ENCODE peak calls at places on chromosomes 1 and 21, in four cellular contexts. One of them, this sample, is unnamed.

GRCh38 chr1:52424757-52425265 is 20.4 kb downstream of the PRPF38A start:
- DNase-seq in hypothalamus: no peak
- DNase-seq in stimulated activated CD4-positive, alpha-beta T cell treated with anti-CD3 and anti-CD28 coated beads, Interleukin-15, amount 100 ng/mL, for 1 hour: no peak
- DNase-seq in substantia nigra: no peak
- DNase-seq in this sample: no peak

GRCh38 chr1:212161231-212161781 is 123.9 kb upstream of the PPP2R5A start:
- DNase-seq in hypothalamus: no peak
- DNase-seq in stimulated activated CD4-positive, alpha-beta T cell treated with anti-CD3 and anti-CD28 coated beads, Interleukin-15, amount 100 ng/mL, for 1 hour: no peak
- DNase-seq in substantia nigra: no peak
- DNase-seq in this sample: no peak

GRCh38 chr1:181452746-181453145 is 30.6 kb upstream of the CACNA1E start:
- DNase-seq in hypothalamus: no peak
- DNase-seq in stimulated activated CD4-positive, alpha-beta T cell treated with anti-CD3 and anti-CD28 coated beads, Interleukin-15, amount 100 ng/mL, for 1 hour: no peak
- DNase-seq in substantia nigra: no peak
- DNase-seq in this sample: no peak

GRCh38 chr1:216739771-216740170 is 16.5 kb upstream of the ESRRG start:
- DNase-seq in hypothalamus: no peak
- DNase-seq in stimulated activated CD4-positive, alpha-beta T cell treated with anti-CD3 and anti-CD28 coated beads, Interleukin-15, amount 100 ng/mL, for 1 hour: no peak
- DNase-seq in substantia nigra: no peak
- DNase-seq in this sample: no peak

GRCh38 chr1:194908643-194909042 is 1699.6 kb downstream of the KCNT2 start:
- DNase-seq in hypothalamus: no peak
- DNase-seq in stimulated activated CD4-positive, alpha-beta T cell treated with anti-CD3 and anti-CD28 coated beads, Interleukin-15, amount 100 ng/mL, for 1 hour: no peak
- DNase-seq in substantia nigra: no peak
- DNase-seq in this sample: no peak

GRCh38 chr1:58841455-58841854 is 57.6 kb upstream of the JUN start:
- DNase-seq in hypothalamus: no peak
- DNase-seq in stimulated activated CD4-positive, alpha-beta T cell treated with anti-CD3 and anti-CD28 coated beads, Interleukin-15, amount 100 ng/mL, for 1 hour: no peak
- DNase-seq in substantia nigra: no peak
- DNase-seq in this sample: no peak

GRCh38 chr1:199546323-199546722 is 481.2 kb upstream of the NR5A2 start:
- DNase-seq in hypothalamus: no peak
- DNase-seq in stimulated activated CD4-positive, alpha-beta T cell treated with anti-CD3 and anti-CD28 coated beads, Interleukin-15, amount 100 ng/mL, for 1 hour: no peak
- DNase-seq in substantia nigra: no peak
- DNase-seq in this sample: no peak

GRCh38 chr1:84089470-84090261 is 54.4 kb upstream of the PRKACB start:
- DNase-seq in hypothalamus: no peak
- DNase-seq in stimulated activated CD4-positive, alpha-beta T cell treated with anti-CD3 and anti-CD28 coated beads, Interleukin-15, amount 100 ng/mL, for 1 hour: no peak
- DNase-seq in substantia nigra: no peak
- DNase-seq in this sample: no peak

GRCh38 chr1:245485996-245486395 is 331.2 kb downstream of the KIF26B start:
- DNase-seq in hypothalamus: no peak
- DNase-seq in stimulated activated CD4-positive, alpha-beta T cell treated with anti-CD3 and anti-CD28 coated beads, Interleukin-15, amount 100 ng/mL, for 1 hour: no peak
- DNase-seq in substantia nigra: no peak
- DNase-seq in this sample: no peak

GRCh38 chr1:151499930-151500329 is 11.3 kb upstream of the CGN start:
- DNase-seq in hypothalamus: no peak
- DNase-seq in stimulated activated CD4-positive, alpha-beta T cell treated with anti-CD3 and anti-CD28 coated beads, Interleukin-15, amount 100 ng/mL, for 1 hour: no peak
- DNase-seq in substantia nigra: no peak
- DNase-seq in this sample: no peak

GRCh38 chr1:17293681-17294415 is 14.1 kb upstream of the PADI4 start:
- DNase-seq in hypothalamus: no peak
- DNase-seq in stimulated activated CD4-positive, alpha-beta T cell treated with anti-CD3 and anti-CD28 coated beads, Interleukin-15, amount 100 ng/mL, for 1 hour: no peak
- DNase-seq in substantia nigra: no peak
- DNase-seq in this sample: no peak

GRCh38 chr1:212311836-212312497 is 26.8 kb downstream of the PPP2R5A start:
- DNase-seq in hypothalamus: no peak
- DNase-seq in stimulated activated CD4-positive, alpha-beta T cell treated with anti-CD3 and anti-CD28 coated beads, Interleukin-15, amount 100 ng/mL, for 1 hour: no peak
- DNase-seq in substantia nigra: no peak
- DNase-seq in this sample: no peak

GRCh38 chr21:35971824-35972223 is 88.5 kb downstream of the SETD4 start:
- DNase-seq in hypothalamus: no peak
- DNase-seq in stimulated activated CD4-positive, alpha-beta T cell treated with anti-CD3 and anti-CD28 coated beads, Interleukin-15, amount 100 ng/mL, for 1 hour: no peak
- DNase-seq in substantia nigra: no peak
- DNase-seq in this sample: no peak

GRCh38 chr21:32474179-32475059 is 61.9 kb downstream of the EVA1C start:
- DNase-seq in hypothalamus: no peak
- DNase-seq in stimulated activated CD4-positive, alpha-beta T cell treated with anti-CD3 and anti-CD28 coated beads, Interleukin-15, amount 100 ng/mL, for 1 hour: no peak
- DNase-seq in substantia nigra: no peak
- DNase-seq in this sample: no peak

GRCh38 chr1:21818661-21819060 is 6.6 kb downstream of the LDLRAD2 start:
- DNase-seq in hypothalamus: no peak
- DNase-seq in stimulated activated CD4-positive, alpha-beta T cell treated with anti-CD3 and anti-CD28 coated beads, Interleukin-15, amount 100 ng/mL, for 1 hour: peak
- DNase-seq in substantia nigra: no peak
- DNase-seq in this sample: no peak

GRCh38 chr1:3992103-3992556 is 92.1 kb upstream of the C1orf174 start:
- DNase-seq in hypothalamus: no peak
- DNase-seq in stimulated activated CD4-positive, alpha-beta T cell treated with anti-CD3 and anti-CD28 coated beads, Interleukin-15, amount 100 ng/mL, for 1 hour: no peak
- DNase-seq in substantia nigra: no peak
- DNase-seq in this sample: no peak

GRCh38 chr1:54604572-54605370 is 18.6 kb downstream of the FAM151A start:
- DNase-seq in hypothalamus: no peak
- DNase-seq in stimulated activated CD4-positive, alpha-beta T cell treated with anti-CD3 and anti-CD28 coated beads, Interleukin-15, amount 100 ng/mL, for 1 hour: no peak
- DNase-seq in substantia nigra: no peak
- DNase-seq in this sample: no peak

GRCh38 chr1:112297536-112297935 is 98.5 kb upstream of the CTTNBP2NL start:
- DNase-seq in hypothalamus: no peak
- DNase-seq in stimulated activated CD4-positive, alpha-beta T cell treated with anti-CD3 and anti-CD28 coated beads, Interleukin-15, amount 100 ng/mL, for 1 hour: no peak
- DNase-seq in substantia nigra: no peak
- DNase-seq in this sample: no peak

GRCh38 chr1:228547464-228547792 is 60.2 kb downstream of the RNF187 start:
- DNase-seq in hypothalamus: no peak
- DNase-seq in stimulated activated CD4-positive, alpha-beta T cell treated with anti-CD3 and anti-CD28 coated beads, Interleukin-15, amount 100 ng/mL, for 1 hour: no peak
- DNase-seq in substantia nigra: no peak
- DNase-seq in this sample: no peak

GRCh38 chr1:1173061-1173792 is 453 bp upstream of the TTLL10 start:
- DNase-seq in hypothalamus: no peak
- DNase-seq in stimulated activated CD4-positive, alpha-beta T cell treated with anti-CD3 and anti-CD28 coated beads, Interleukin-15, amount 100 ng/mL, for 1 hour: no peak
- DNase-seq in substantia nigra: no peak
- DNase-seq in this sample: no peak

GRCh38 chr1:177591155-177591554 is 378.7 kb downstream of the SEC16B start:
- DNase-seq in hypothalamus: no peak
- DNase-seq in stimulated activated CD4-positive, alpha-beta T cell treated with anti-CD3 and anti-CD28 coated beads, Interleukin-15, amount 100 ng/mL, for 1 hour: no peak
- DNase-seq in substantia nigra: no peak
- DNase-seq in this sample: no peak

GRCh38 chr1:196960854-196961253 is 16.5 kb upstream of the CFHR5 start:
- DNase-seq in hypothalamus: no peak
- DNase-seq in stimulated activated CD4-positive, alpha-beta T cell treated with anti-CD3 and anti-CD28 coated beads, Interleukin-15, amount 100 ng/mL, for 1 hour: no peak
- DNase-seq in substantia nigra: no peak
- DNase-seq in this sample: no peak

GRCh38 chr1:24142546-24143431 is at the start of gene IL22RA1:
- DNase-seq in hypothalamus: no peak
- DNase-seq in stimulated activated CD4-positive, alpha-beta T cell treated with anti-CD3 and anti-CD28 coated beads, Interleukin-15, amount 100 ng/mL, for 1 hour: no peak
- DNase-seq in substantia nigra: no peak
- DNase-seq in this sample: no peak

GRCh38 chr1:32997381-32997891 is 32.8 kb upstream of the RNF19B start:
- DNase-seq in hypothalamus: no peak
- DNase-seq in stimulated activated CD4-positive, alpha-beta T cell treated with anti-CD3 and anti-CD28 coated beads, Interleukin-15, amount 100 ng/mL, for 1 hour: no peak
- DNase-seq in substantia nigra: no peak
- DNase-seq in this sample: no peak

GRCh38 chr21:38306833-38307232 is 50.0 kb downstream of the KCNJ15 start:
- DNase-seq in hypothalamus: no peak
- DNase-seq in stimulated activated CD4-positive, alpha-beta T cell treated with anti-CD3 and anti-CD28 coated beads, Interleukin-15, amount 100 ng/mL, for 1 hour: no peak
- DNase-seq in substantia nigra: no peak
- DNase-seq in this sample: no peak

GRCh38 chr1:41533016-41533730 is 48.7 kb upstream of the EDN2 start:
- DNase-seq in hypothalamus: no peak
- DNase-seq in stimulated activated CD4-positive, alpha-beta T cell treated with anti-CD3 and anti-CD28 coated beads, Interleukin-15, amount 100 ng/mL, for 1 hour: no peak
- DNase-seq in substantia nigra: no peak
- DNase-seq in this sample: no peak

GRCh38 chr1:117339866-117340357 is 27.3 kb upstream of the MAN1A2 start:
- DNase-seq in hypothalamus: no peak
- DNase-seq in stimulated activated CD4-positive, alpha-beta T cell treated with anti-CD3 and anti-CD28 coated beads, Interleukin-15, amount 100 ng/mL, for 1 hour: no peak
- DNase-seq in substantia nigra: no peak
- DNase-seq in this sample: no peak